ENCODE peak calls at places on chromosome 1, in five cellular contexts. M, S, E, G and C are unnamed samples.

GRCh38 chr1:241947355-241947754 is 10.2 kb upstream of the BECN2 start:
- DNase-seq in M (no peak), S (no peak), E (no peak), G (no peak), C (no peak)

GRCh38 chr1:38297246-38297645 is 250.7 kb upstream of the POU3F1 start:
- DNase-seq in M (no peak), S (no peak), E (no peak), G (no peak), C (no peak)

GRCh38 chr1:229625893-229626831 is at the start of the genes TAF5L and URB2:
- DNase-seq in M (peak; percentile 84), S (peak; percentile 89), E (no peak), G (peak; percentile 85), C (peak; percentile 73)

GRCh38 chr1:33042836-33043235 is 6.2 kb upstream of the AK2 start:
- DNase-seq in M (no peak), S (no peak), E (no peak), G (no peak), C (no peak)

GRCh38 chr1:100539836-100540536 is 2.0 kb downstream of the GPR88 start:
- DNase-seq in M (no peak), S (peak; percentile 57), E (no peak), G (peak; percentile 26), C (no peak)

GRCh38 chr1:24172598-24172997 is 14.5 kb downstream of the IFNLR1 start:
- DNase-seq in M (no peak), S (no peak), E (no peak), G (no peak), C (no peak)

GRCh38 chr1:177355575-177355974 is 184.8 kb downstream of the BRINP2 start:
- DNase-seq in M (no peak), S (peak; percentile 38), E (no peak), G (no peak), C (no peak)

GRCh38 chr1:81158592-81158991 is 642.1 kb upstream of the ADGRL2 start:
- DNase-seq in M (no peak), S (no peak), E (no peak), G (no peak), C (no peak)

GRCh38 chr1:155044812-155045690 is 6.1 kb upstream of the ADAM15 start:
- DNase-seq in M (peak; percentile 85), S (peak; percentile 87), E (no peak), G (peak; percentile 70), C (peak; percentile 76)

GRCh38 chr1:181732218-181732990 is 249.1 kb downstream of the CACNA1E start:
- DNase-seq in M (no peak), S (no peak), E (no peak), G (no peak), C (no peak)

GRCh38 chr1:95096218-95096841 is 20.8 kb upstream of the TLCD4 start:
- DNase-seq in M (no peak), S (no peak), E (no peak), G (no peak), C (no peak)

GRCh38 chr1:111141803-111142202 is 1.8 kb downstream of the CEPT1 start:
- DNase-seq in M (no peak), S (no peak), E (no peak), G (no peak), C (no peak)

GRCh38 chr1:109425391-109425790 is 857 bp downstream of the PSMA5 start:
- DNase-seq in M (no peak), S (no peak), E (no peak), G (peak; percentile 76), C (no peak)

GRCh38 chr1:12654004-12654567 is 10.2 kb downstream of the AADACL4 start:
- DNase-seq in M (no peak), S (no peak), E (no peak), G (no peak), C (no peak)

GRCh38 chr1:181090653-181091126 is 2.2 kb downstream of the IER5 start:
- DNase-seq in M (no peak), S (no peak), E (no peak), G (peak; percentile 39), C (no peak)

GRCh38 chr1:61253059-61253735 is 170.8 kb downstream of the NFIA start:
- DNase-seq in M (peak; percentile 81), S (no peak), E (no peak), G (no peak), C (peak; percentile 81)

GRCh38 chr1:165075725-165076370 is 280.7 kb downstream of the LMX1A start:
- DNase-seq in M (no peak), S (peak; percentile 62), E (no peak), G (no peak), C (no peak)

GRCh38 chr1:96660503-96660902 is 61.1 kb upstream of the PTBP2 start:
- DNase-seq in M (no peak), S (no peak), E (no peak), G (no peak), C (no peak)

GRCh38 chr1:95640746-95641145 is 406.7 kb downstream of the RWDD3 start:
- DNase-seq in M (peak; percentile 59), S (no peak), E (no peak), G (no peak), C (peak; percentile 52)

GRCh38 chr1:83113686-83114085 is 885.2 kb downstream of the TTLL7 start:
- DNase-seq in M (no peak), S (no peak), E (no peak), G (no peak), C (no peak)

GRCh38 chr1:166789286-166789685 is 50.0 kb upstream of the POGK start:
- DNase-seq in M (no peak), S (no peak), E (no peak), G (no peak), C (no peak)

GRCh38 chr1:22075718-22076117 is 23.2 kb downstream of the CDC42 start:
- DNase-seq in M (no peak), S (no peak), E (no peak), G (no peak), C (no peak)

GRCh38 chr1:22077728-22078127 is 25.2 kb downstream of the CDC42 start:
- DNase-seq in M (no peak), S (no peak), E (no peak), G (no peak), C (no peak)

GRCh38 chr1:22076346-22076745 is 23.8 kb downstream of the CDC42 start:
- DNase-seq in M (no peak), S (no peak), E (no peak), G (no peak), C (no peak)

GRCh38 chr1:22078133-22078532 is 25.6 kb downstream of the CDC42 start:
- DNase-seq in M (no peak), S (no peak), E (no peak), G (no peak), C (no peak)

GRCh38 chr1:22080184-22080583 is 27.7 kb downstream of the CDC42 start:
- DNase-seq in M (no peak), S (no peak), E (no peak), G (no peak), C (no peak)
- H3K27ac ChIP-seq in M (no peak overlapping the region), S (no peak overlapping the region), E (no peak overlapping the region), G (no peak overlapping the region), C (no peak overlapping the region)

DNA sequence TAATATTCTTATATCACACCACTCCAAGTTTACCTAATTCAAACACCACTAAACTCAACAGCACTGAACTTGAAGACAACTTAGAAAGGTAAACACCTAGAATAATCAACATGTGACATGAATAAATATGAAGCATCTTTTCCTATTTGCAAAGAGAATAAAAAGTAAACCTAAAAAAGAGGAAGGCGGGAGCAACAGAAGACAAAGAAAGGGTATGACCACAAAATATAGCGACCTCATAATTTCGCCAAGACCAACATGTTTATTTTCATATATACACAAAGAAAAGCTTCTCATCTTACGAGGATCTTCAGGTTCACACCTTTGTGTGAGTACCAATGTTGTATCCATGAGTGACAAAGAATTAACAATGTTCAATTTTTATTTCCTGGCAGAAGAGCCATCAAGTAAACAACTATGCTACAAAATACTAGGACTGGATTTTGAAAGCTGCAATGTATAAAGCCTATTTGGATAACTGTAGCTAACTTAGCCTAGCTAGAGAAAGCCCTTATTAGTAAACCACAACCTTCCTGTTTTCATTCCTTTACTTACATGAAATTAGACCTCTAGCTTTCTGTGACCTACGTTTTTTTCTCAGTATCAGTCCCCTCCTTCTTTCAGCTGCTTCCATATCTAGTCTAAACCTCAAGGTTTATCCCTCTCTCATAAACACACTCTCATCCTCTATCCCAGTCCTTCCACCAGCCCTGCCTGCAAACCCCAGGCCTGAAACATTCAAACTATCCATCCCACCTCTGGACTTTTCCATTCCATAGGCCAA is 21.3 kb upstream of the PHTF1 start:
- DNase-seq in M (no peak), S (no peak), E (no peak), G (peak; percentile 50), C (no peak)
- H3K27ac ChIP-seq in M (no peak overlapping the region), S (no peak overlapping the region), E (no peak overlapping the region), G (peak overlapping the region; percentile 48), C (no peak overlapping the region)

GRCh38 chr1:8094481-8095241 is 68.6 kb upstream of the ERRFI1 start:
- DNase-seq in M (no peak), S (no peak), E (no peak), G (no peak), C (no peak)
- H3K27ac ChIP-seq in M (peak overlapping the region; percentile 49), S (no peak overlapping the region), E (no peak overlapping the region), G (no peak overlapping the region), C (no peak overlapping the region)

GRCh38 chr1:16158025-16158424 is 2.2 kb upstream of the EPHA2 start:
- DNase-seq in M (no peak), S (no peak), E (no peak), G (peak; percentile 83), C (no peak)
- H3K27ac ChIP-seq in M (no peak overlapping the region), S (no peak overlapping the region), E (no peak overlapping the region), G (no peak overlapping the region), C (no peak overlapping the region)